ENCODE peak calls at places on chromosome 17, in ten cellular contexts. Q is ovary, I is A549, C is suprapubic skin, G is stomach, L is K562, B is SK-N-SH, W is H1, E is transverse colon, F is GM12878. A is an unnamed sample.

GRCh38 chr17:49746791-49747490 is 17.0 kb downstream of the FAM117A start:
- DNase-seq in Q (no peak), I (no peak), C (no peak), G (no peak), L (no peak), B (no peak), W (no peak), E (peak; percentile 57), F (peak; percentile 79), A (no peak)

GRCh38 chr17:48052956-48053757 is 5.0 kb downstream of the NFE2L1 start:
- DNase-seq in Q (peak; percentile 71), I (no peak), C (no peak), G (peak; percentile 39), L (peak; percentile 57), B (peak; percentile 80), W (no peak), E (peak; percentile 57), F (no peak), A (peak; percentile 92)

GRCh38 chr17:7903154-7904103 is 12.7 kb downstream of the RNF227 start:
- DNase-seq in Q (no peak), I (no peak), C (peak; percentile 36), G (no peak), L (no peak), B (no peak), W (no peak), E (no peak), F (no peak), A (peak; percentile 34)

GRCh38 chr17:74785096-74785980 is 9.2 kb upstream of the NAT9 start:
- DNase-seq in Q (no peak), I (no peak), C (no peak), G (no peak), L (no peak), B (no peak), W (no peak), E (no peak), F (no peak), A (no peak)

GRCh38 chr17:58156839-58157803 is 8.9 kb downstream of the OR4D1 start:
- DNase-seq in Q (no peak), I (peak; percentile 56), C (no peak), G (no peak), L (peak; percentile 14), B (peak; percentile 85), W (peak; percentile 78), E (peak; percentile 12), F (no peak), A (no peak)

GRCh38 chr17:34974794-34975428 is 5.4 kb upstream of the LIG3 start:
- DNase-seq in Q (no peak), I (no peak), C (no peak), G (no peak), L (no peak), B (no peak), W (peak; percentile 6), E (no peak), F (no peak), A (no peak)

GRCh38 chr17:62206550-62206949 is 141.5 kb upstream of the MED13 start:
- DNase-seq in Q (no peak), I (no peak), C (no peak), G (no peak), L (no peak), B (peak; percentile 35), W (no peak), E (no peak), F (no peak), A (no peak)

GRCh38 chr17:8960325-8961144 is 5.0 kb downstream of the PIK3R5 start:
- DNase-seq in Q (no peak), I (no peak), C (peak; percentile 26), G (no peak), L (no peak), B (no peak), W (peak; percentile 39), E (no peak), F (no peak), A (no peak)

GRCh38 chr17:40418428-40418706 is 671 bp upstream of the TOP2A start:
- DNase-seq in Q (no peak), I (no peak), C (no peak), G (no peak), L (no peak), B (no peak), W (no peak), E (no peak), F (no peak), A (no peak)

GRCh38 chr17:52244689-52245088 is 86.2 kb upstream of the CA10 start:
- DNase-seq in Q (no peak), I (no peak), C (no peak), G (no peak), L (no peak), B (no peak), W (no peak), E (no peak), F (no peak), A (no peak)
- TF ChIP-seq CTCF in Q (no peak), I (no peak), C (no peak), G (no peak), L (no peak), B (no peak), W (no peak), E (no peak), F (no peak), A (no peak)

GRCh38 chr17:69339937-69340336 is 13.0 kb upstream of the ABCA5 start:
- DNase-seq in Q (no peak), I (no peak), C (no peak), G (no peak), L (no peak), B (no peak), W (no peak), E (no peak), F (no peak), A (no peak)
- TF ChIP-seq EP300 in Q (no peak), I (no peak), C (no peak), G (no peak), L (no peak), B (no peak), W (no peak), E (no peak), F (no peak), A (no peak)

GRCh38 chr17:63429766-63430165 is 16.3 kb downstream of the CYB561 start:
- DNase-seq in Q (no peak), I (no peak), C (peak; percentile 17), G (no peak), L (no peak), B (no peak), W (no peak), E (no peak), F (no peak), A (peak; percentile 41)
- TF ChIP-seq CTCF in Q (no peak), I (no peak), C (no peak), G (no peak), L (no peak), B (no peak), W (no peak), E (no peak), F (no peak), A (no peak)

GRCh38 chr17:72134560-72135399 is 14.0 kb downstream of the SOX9 start:
- DNase-seq in Q (no peak), I (no peak), C (no peak), G (no peak), L (no peak), B (no peak), W (no peak), E (no peak), F (no peak), A (no peak)
- TF ChIP-seq EP300 in Q (no peak), I (no peak), C (no peak), G (no peak), L (no peak), B (no peak), W (no peak), E (no peak), F (no peak), A (no peak)

GRCh38 chr17:2171725-2172446 is 117.0 kb downstream of the HIC1 start:
- DNase-seq in Q (peak; percentile 85), I (no peak), C (no peak), G (peak; percentile 74), L (no peak), B (no peak), W (no peak), E (peak; percentile 60), F (no peak), A (peak; percentile 96)

GRCh38 chr17:2173005-2173404 is 118.1 kb downstream of the HIC1 start:
- DNase-seq in Q (no peak), I (no peak), C (no peak), G (no peak), L (no peak), B (no peak), W (no peak), E (no peak), F (no peak), A (peak; percentile 72)

GRCh38 chr17:2174048-2174447 is 119.1 kb downstream of the HIC1 start:
- DNase-seq in Q (no peak), I (no peak), C (no peak), G (no peak), L (no peak), B (no peak), W (no peak), E (no peak), F (no peak), A (peak; percentile 41)

GRCh38 chr17:2172447-2172938 is 117.6 kb downstream of the HIC1 start:
- DNase-seq in Q (no peak), I (no peak), C (no peak), G (no peak), L (no peak), B (no peak), W (no peak), E (no peak), F (no peak), A (peak; percentile 74)

GRCh38 chr17:2170023-2170422 is 115.1 kb downstream of the HIC1 start:
- DNase-seq in Q (no peak), I (no peak), C (no peak), G (no peak), L (peak; percentile 32), B (no peak), W (peak; percentile 58), E (peak; percentile 39), F (no peak), A (peak; percentile 35)
- TF ChIP-seq CTCF in Q (no peak), I (peak; percentile 25), C (no peak), G (no peak), L (peak; percentile 54), B (peak; percentile 25), W (peak; percentile 71), E (peak; percentile 17), F (peak; percentile 55), A (no peak)

GRCh38 chr17:77692571-77693161 is 265.8 kb upstream of the TNRC6C start:
- DNase-seq in Q (no peak), I (no peak), C (no peak), G (no peak), L (no peak), B (no peak), W (no peak), E (no peak), F (no peak), A (no peak)
- TF ChIP-seq EP300 in Q (no peak), I (no peak), C (no peak), G (no peak), L (no peak), B (no peak), W (no peak), E (no peak), F (no peak), A (no peak)

A was measured in sigmoid colon.